ENCODE peak calls at places on chromosomes 16 and 17, in four cellular contexts. P, M, I and N are unnamed samples.

GRCh38 chr17:80082403-80083135 is 18.8 kb upstream of the GAA start:
- DNase-seq in P (peak; percentile 68), M (peak; percentile 65), I (peak; percentile 81), N (peak; percentile 31)

GRCh38 chr17:44769230-44769629 is 10.4 kb downstream of the ADAM11 start:
- DNase-seq in P (no peak), M (no peak), I (no peak), N (no peak)

GRCh38 chr17:64455993-64456885 is 7.3 kb downstream of the MILR1 start:
- DNase-seq in P (no peak), M (no peak), I (no peak), N (peak; percentile 0)

GRCh38 chr17:6641374-6641818 is 536 bp downstream of the TXNDC17 start:
- DNase-seq in P (no peak), M (peak; percentile 40), I (no peak), N (no peak)

GRCh38 chr16:11273721-11274324 is 394 bp upstream of the PRM3 start:
- DNase-seq in P (no peak), M (peak; percentile 48), I (no peak), N (no peak)

GRCh38 chr16:57530104-57530522 is 6.3 kb downstream of the CCDC102A start:
- DNase-seq in P (peak; percentile 63), M (peak; percentile 70), I (no peak), N (peak; percentile 3)

GRCh38 chr16:31050280-31051030 is 17.1 kb downstream of the STX4 start:
- DNase-seq in P (no peak), M (no peak), I (no peak), N (no peak)

GRCh38 chr16:28874406-28874805 is 3.9 kb upstream of the ATP2A1 start:
- DNase-seq in P (no peak), M (no peak), I (no peak), N (no peak)

GRCh38 chr17:77107506-77108433 is 33.0 kb upstream of the SEC14L1 start:
- DNase-seq in P (no peak), M (peak; percentile 25), I (no peak), N (no peak)

GRCh38 chr16:48201515-48202201 is 42.4 kb upstream of the LONP2 start:
- DNase-seq in P (no peak), M (no peak), I (peak; percentile 43), N (no peak)

GRCh38 chr16:2700786-2701185 is 18.5 kb downstream of the KCTD5 start:
- DNase-seq in P (no peak), M (no peak), I (no peak), N (no peak)